ENCODE peak calls at places on chromosome 19, in four cellular contexts. T is heart left ventricle, H is Peyer's patch, F is body of pancreas. Y is an unnamed sample. For H3K4me1, the result is how much of the 10 kb centered on the place peaks cover.

GRCh38 chr19:38944981-38945506 is 14.3 kb downstream of the MRPS12 start:
- DNase-seq in T (no peak), F (no peak), H (no peak), Y (no peak)

GRCh38 chr19:19997656-19998268 is 41.5 kb downstream of the ZNF682 start:
- DNase-seq in F (peak), T (no peak), H (no peak), Y (no peak)

GRCh38 chr19:11256189-11256588 is 6.1 kb downstream of the DOCK6 start:
- DNase-seq in F (peak), H (no peak), T (peak), Y (no peak)

GRCh38 chr19:58395979-58396627 is 647 bp downstream of the RNF225 start:
- DNase-seq in H (no peak), F (no peak), T (no peak), Y (no peak)

GRCh38 chr19:51450730-51451307 is 7.4 kb downstream of the SIGLEC8 start:
- DNase-seq in F (no peak), H (no peak), T (no peak), Y (no peak)

GRCh38 chr19:40596608-40597328 is 4.4 kb upstream of the LTBP4 start:
- DNase-seq in F (peak), T (peak), H (peak), Y (peak)

GRCh38 chr19:9144920-9145319 is 4.7 kb downstream of the ZNF317 start:
- DNase-seq in H (no peak), F (no peak), T (no peak), Y (no peak)

GRCh38 chr19:18377026-18377425 is 8.9 kb upstream of the GDF15 start:
- DNase-seq in H (no peak), F (peak), T (no peak), Y (no peak)

GRCh38 chr19:35513231-35513974 is at the start of gene DMKN:
- DNase-seq in F (no peak), T (no peak), H (no peak), Y (no peak)

GRCh38 chr19:7210359-7210758 is 83.9 kb downstream of the INSR start:
- DNase-seq in H (no peak), T (no peak), F (no peak), Y (no peak)

GRCh38 chr19:32041681-32042292 is 303.6 kb upstream of the ZNF507 start:
- DNase-seq in T (peak), F (peak), H (peak), Y (no peak)

GRCh38 chr19:2250765-2251576 is 1.8 kb downstream of the AMH start:
- DNase-seq in H (no peak), F (no peak), T (no peak), Y (no peak)

GRCh38 chr19:44624840-44625354 is 11.5 kb downstream of the IGSF23 start:
- DNase-seq in T (no peak), H (no peak), F (no peak), Y (no peak)

GRCh38 chr19:54415901-54416621 is 797 bp downstream of the TTYH1 start:
- DNase-seq in F (no peak), T (no peak), H (no peak), Y (no peak)

GRCh38 chr19:38769635-38770211 is 3.6 kb downstream of the LGALS7 start:
- DNase-seq in T (peak), H (peak), F (peak), Y (peak)

GRCh38 chr19:6057651-6058365 is 52.5 kb downstream of the RFX2 start:
- DNase-seq in T (no peak), F (no peak), H (no peak), Y (no peak)

GRCh38 chr19:6055013-6055795 is 55.1 kb downstream of the RFX2 start:
- DNase-seq in T (no peak), F (no peak), H (no peak), Y (no peak)

GRCh38 chr19:6058411-6059201 is 51.7 kb downstream of the RFX2 start:
- DNase-seq in T (no peak), F (no peak), H (no peak), Y (peak)

GRCh38 chr19:6056282-6056741 is 54.0 kb downstream of the RFX2 start:
- DNase-seq in F (no peak), H (peak), T (no peak), Y (no peak)

DNA sequence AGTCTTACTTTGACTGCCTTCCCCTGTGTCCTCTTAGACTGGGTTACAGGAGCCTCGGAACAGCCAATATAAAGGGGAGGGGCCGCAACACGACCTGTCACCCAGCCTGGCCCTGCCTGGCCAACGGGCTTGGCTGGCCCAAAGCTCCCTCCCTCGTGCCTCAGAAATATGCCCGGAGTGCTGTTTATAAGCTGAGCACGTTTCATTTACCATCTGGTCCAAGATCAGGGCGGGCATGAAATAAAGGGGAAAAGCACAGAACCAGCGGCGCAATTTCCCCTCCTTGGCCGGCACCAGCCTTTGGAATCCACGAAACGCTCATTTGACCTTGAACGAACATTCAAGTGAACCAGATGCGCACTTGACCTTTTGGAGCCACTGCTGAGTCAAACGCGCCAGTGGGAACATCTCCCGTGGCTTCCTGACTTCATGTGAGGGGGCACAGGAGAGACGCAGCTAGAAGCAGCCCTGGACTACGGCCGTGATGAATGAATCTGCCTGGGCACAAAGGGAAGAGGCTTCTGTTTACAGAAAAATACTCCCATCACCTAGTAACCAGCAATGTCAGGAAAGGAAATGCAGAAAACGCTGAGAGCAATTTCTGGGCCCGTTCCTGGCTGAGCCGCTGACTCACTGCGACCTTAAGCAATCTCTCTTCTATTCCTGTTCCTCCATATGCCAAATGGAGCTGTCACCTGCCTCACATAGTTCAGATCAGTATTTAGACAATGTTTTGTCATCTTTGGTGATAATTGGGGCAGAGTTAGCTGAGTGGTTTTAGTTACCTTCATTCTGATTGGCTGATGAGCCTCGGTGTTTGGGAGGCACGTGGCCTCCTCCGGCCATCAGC is 53.3 kb downstream of the RFX2 start:
- DNase-seq in F (peak), T (peak), H (peak), Y (no peak)
- TF ChIP-seq POLR2A in F (no peak), T (no peak), H (no peak), Y (no peak)

GRCh38 chr19:49840321-49840720 is 10.6 kb upstream of the PTOV1 start:
- DNase-seq in H (no peak), F (no peak), T (no peak), Y (no peak)
- H3K4me3 ChIP-seq in H (no peak), F (no peak), T (no peak), Y (no peak)

GRCh38 chr19:55549500-55550320 is 4.4 kb upstream of the SBK3 start:
- DNase-seq in F (no peak), H (no peak), T (peak), Y (peak)

GRCh38 chr19:55545913-55546495 is 661 bp upstream of the SBK3 start:
- DNase-seq in F (no peak), H (no peak), T (peak), Y (no peak)

GRCh38 chr19:55545443-55545842 is at the start of gene SBK3:
- DNase-seq in F (no peak), H (no peak), T (no peak), Y (no peak)

GRCh38 chr19:55544776-55545439 is 435 bp downstream of the SBK3 start:
- DNase-seq in T (no peak), F (no peak), H (no peak), Y (no peak)

GRCh38 chr19:55546822-55547614 is 1.7 kb upstream of the SBK3 start:
- DNase-seq in T (peak), H (no peak), F (peak), Y (peak)
- H3K4me1 ChIP-seq in T (under half), H (under half), F (under half), Y (under half)

GRCh38 chr19:3785464-3785937 is 680 bp downstream of the MATK start:
- DNase-seq in T (no peak), H (no peak), F (no peak), Y (no peak)
- TF ChIP-seq POLR2A in T (no peak), H (no peak), F (no peak), Y (no peak)

GRCh38 chr19:14406645-14407331 is 12.4 kb downstream of the DDX39A start:
- DNase-seq in H (no peak), F (no peak), T (no peak), Y (no peak)
- H3K4me3 ChIP-seq in H (no peak), F (no peak), T (no peak), Y (no peak)

GRCh38 chr19:1133471-1133929 is 29.7 kb downstream of the GPX4 start:
- DNase-seq in T (no peak), F (peak), H (no peak), Y (no peak)

GRCh38 chr19:1130801-1131717 is 27.3 kb downstream of the GPX4 start:
- DNase-seq in H (no peak), T (no peak), F (no peak), Y (no peak)

GRCh38 chr19:1129535-1129934 is 25.7 kb downstream of the GPX4 start:
- DNase-seq in F (no peak), T (no peak), H (no peak), Y (no peak)

GRCh38 chr19:1132625-1133383 is 29.0 kb downstream of the GPX4 start:
- DNase-seq in F (no peak), H (no peak), T (no peak), Y (no peak)

DNA sequence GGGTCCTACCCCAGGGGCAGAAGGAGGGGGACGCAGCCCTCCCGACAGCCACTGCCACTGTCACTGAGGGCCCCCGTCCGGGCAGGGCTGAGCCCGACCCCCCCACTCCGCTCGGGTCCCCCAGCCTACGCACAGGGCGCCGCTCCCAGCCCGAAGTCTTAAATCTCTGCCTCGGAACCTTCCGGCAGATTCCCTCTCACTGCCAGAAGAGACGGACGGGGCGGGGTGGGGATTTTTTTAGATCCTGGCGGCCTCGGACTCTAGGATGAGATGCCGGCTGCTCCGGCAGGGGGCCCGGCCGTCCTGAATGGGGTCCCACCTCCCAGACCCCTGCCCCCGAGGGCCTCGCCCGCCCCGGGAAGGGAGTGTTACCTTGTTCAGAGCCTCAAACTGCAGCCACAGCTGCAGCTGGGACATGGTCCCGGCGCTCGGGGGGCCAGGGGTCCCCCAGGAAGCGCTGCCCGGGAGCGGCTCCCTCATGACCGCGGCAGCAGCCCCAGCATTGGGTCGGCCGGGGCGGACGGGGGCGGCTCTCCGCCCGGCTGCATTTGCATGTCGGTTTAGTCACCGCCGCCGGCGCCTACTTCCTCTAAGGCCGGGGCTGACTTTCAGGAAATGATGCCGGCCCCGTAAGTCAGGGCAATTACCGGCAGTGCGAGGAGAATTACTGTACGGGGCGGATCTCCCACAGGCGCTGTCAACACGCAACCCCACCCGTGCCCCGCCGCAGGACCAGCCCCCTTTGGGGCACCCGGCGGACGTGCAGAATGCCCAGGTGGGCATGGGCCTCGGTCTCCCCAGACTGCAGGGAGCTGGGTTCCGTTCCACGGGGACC is 28.1 kb downstream of the GPX4 start:
- DNase-seq in H (peak), T (peak), F (peak), Y (peak)
- H3K4me1 ChIP-seq in H (half or more), T (under half), F (under half), Y (under half)

Y was measured in right lobe of liver.